ENCODE peak calls at places on chromosomes 2 and 18, in ten cellular contexts. T, A, P, K, I, E, V, Z, F and L are unnamed samples.

GRCh38 chr18:46387426-46388131 is 269.4 kb downstream of the LOXHD1 start:
- DNase-seq in T (no peak), A (no peak), P (no peak), K (no peak), I (no peak), E (no peak), V (no peak), Z (no peak), F (peak), L (no peak)

GRCh38 chr2:173231042-173231441 is 123.6 kb upstream of the CDCA7 start:
- DNase-seq in T (no peak), A (peak), P (no peak), K (no peak), I (no peak), E (no peak), V (no peak), Z (no peak), F (no peak), L (no peak)

GRCh38 chr18:2979871-2980606 is 32.9 kb downstream of the LPIN2 start:
- DNase-seq in T (no peak), A (no peak), P (no peak), K (no peak), I (no peak), E (no peak), V (no peak), Z (no peak), F (no peak), L (no peak)

GRCh38 chr2:58862234-58862633 is 621.1 kb upstream of the FANCL start:
- DNase-seq in T (no peak), A (no peak), P (no peak), K (no peak), I (no peak), E (no peak), V (no peak), Z (no peak), F (no peak), L (no peak)

GRCh38 chr2:196503398-196503797 is 136.1 kb upstream of the CCDC150 start:
- DNase-seq in T (no peak), A (no peak), P (no peak), K (no peak), I (no peak), E (no peak), V (no peak), Z (no peak), F (no peak), L (no peak)

GRCh38 chr2:43224571-43225092 is 1.8 kb downstream of the ZFP36L2 start:
- DNase-seq in T (peak), A (peak), P (peak), K (peak), I (peak), E (no peak), V (peak), Z (peak), F (no peak), L (no peak)

GRCh38 chr2:240630771-240631560 is 5.7 kb downstream of the GPR35 start:
- DNase-seq in T (no peak), A (peak), P (no peak), K (no peak), I (no peak), E (no peak), V (no peak), Z (no peak), F (no peak), L (no peak)

GRCh38 chr18:7116832-7117389 is 686 bp downstream of the LAMA1 start:
- DNase-seq in T (no peak), A (no peak), P (no peak), K (peak), I (no peak), E (no peak), V (peak), Z (peak), F (no peak), L (peak)

GRCh38 chr2:226158229-226158628 is 641.4 kb downstream of the IRS1 start:
- DNase-seq in T (no peak), A (no peak), P (no peak), K (no peak), I (no peak), E (no peak), V (no peak), Z (no peak), F (no peak), L (no peak)

GRCh38 chr18:2302628-2303516 is 268.4 kb downstream of the METTL4 start:
- DNase-seq in T (no peak), A (no peak), P (no peak), K (no peak), I (no peak), E (no peak), V (no peak), Z (peak), F (peak), L (no peak)

GRCh38 chr2:219709261-219709867 is 81.9 kb downstream of the SLC4A3 start:
- DNase-seq in T (no peak), A (no peak), P (no peak), K (no peak), I (no peak), E (peak), V (no peak), Z (no peak), F (no peak), L (no peak)

GRCh38 chr2:204026294-204026693 is 89.7 kb downstream of the ICOS start:
- DNase-seq in T (no peak), A (no peak), P (no peak), K (no peak), I (no peak), E (no peak), V (no peak), Z (no peak), F (no peak), L (no peak)

GRCh38 chr18:4068552-4069158 is 386.5 kb downstream of the DLGAP1 start:
- DNase-seq in T (peak), A (no peak), P (no peak), K (peak), I (no peak), E (no peak), V (peak), Z (peak), F (peak), L (peak)

GRCh38 chr18:77054606-77055428 is 77.8 kb downstream of the MBP start:
- DNase-seq in T (peak), A (peak), P (peak), K (peak), I (peak), E (peak), V (peak), Z (peak), F (no peak), L (peak)

GRCh38 chr2:73917296-73917695 is 9.4 kb upstream of the DGUOK start:
- DNase-seq in T (no peak), A (no peak), P (no peak), K (no peak), I (no peak), E (no peak), V (no peak), Z (no peak), F (no peak), L (no peak)

GRCh38 chr18:63979409-63979908 is 9.6 kb downstream of the SERPINB8 start:
- DNase-seq in T (peak), A (no peak), P (no peak), K (peak), I (peak), E (peak), V (peak), Z (peak), F (peak), L (peak)

GRCh38 chr18:29749699-29750098 is 1292.8 kb downstream of the DSC3 start:
- DNase-seq in T (no peak), A (no peak), P (no peak), K (no peak), I (no peak), E (no peak), V (no peak), Z (peak), F (no peak), L (no peak)

GRCh38 chr2:120736202-120736954 is 710 bp downstream of the GLI2 start:
- DNase-seq in T (no peak), A (no peak), P (no peak), K (peak), I (no peak), E (peak), V (no peak), Z (no peak), F (no peak), L (peak)

GRCh38 chr2:42961948-42962347 is 169.6 kb upstream of the HAAO start:
- DNase-seq in T (no peak), A (no peak), P (no peak), K (no peak), I (no peak), E (no peak), V (no peak), Z (no peak), F (no peak), L (no peak)

GRCh38 chr2:200483729-200484198 is 26.1 kb downstream of the KCTD18 start:
- DNase-seq in T (peak), A (peak), P (no peak), K (peak), I (no peak), E (no peak), V (peak), Z (peak), F (no peak), L (peak)

GRCh38 chr18:79401494-79402208 is 5.9 kb downstream of the NFATC1 start:
- DNase-seq in T (no peak), A (peak), P (peak), K (no peak), I (no peak), E (no peak), V (no peak), Z (no peak), F (no peak), L (no peak)

GRCh38 chr2:18623782-18624181 is 34.4 kb upstream of the NT5C1B start:
- DNase-seq in T (no peak), A (no peak), P (no peak), K (no peak), I (no peak), E (no peak), V (no peak), Z (peak), F (peak), L (no peak)

GRCh38 chr18:23824704-23825103 is 135.5 kb downstream of the LAMA3 start:
- DNase-seq in T (no peak), A (no peak), P (no peak), K (no peak), I (no peak), E (no peak), V (no peak), Z (peak), F (no peak), L (no peak)

GRCh38 chr2:152491139-152491472 is 156.1 kb downstream of the FMNL2 start:
- DNase-seq in T (no peak), A (no peak), P (peak), K (peak), I (no peak), E (peak), V (no peak), Z (no peak), F (no peak), L (no peak)

GRCh38 chr2:79529636-79530035 is 16.8 kb downstream of the CTNNA2 start:
- DNase-seq in T (no peak), A (no peak), P (no peak), K (no peak), I (no peak), E (no peak), V (no peak), Z (no peak), F (no peak), L (no peak)

GRCh38 chr2:79530443-79530842 is 17.6 kb downstream of the CTNNA2 start:
- DNase-seq in T (no peak), A (no peak), P (no peak), K (no peak), I (no peak), E (no peak), V (peak), Z (no peak), F (no peak), L (no peak)
- TF ChIP-seq CTCF in T (peak), A (no peak), P (no peak), K (peak), I (no peak), E (no peak), V (peak), Z (no peak), F (peak), L (peak)

GRCh38 chr2:164843346-164843841 is 1.8 kb upstream of the COBLL1 start:
- DNase-seq in T (no peak), A (no peak), P (no peak), K (no peak), I (no peak), E (no peak), V (no peak), Z (no peak), F (no peak), L (no peak)

GRCh38 chr2:164842624-164842966 is 972 bp upstream of the COBLL1 start:
- DNase-seq in T (no peak), A (no peak), P (no peak), K (no peak), I (no peak), E (no peak), V (no peak), Z (no peak), F (no peak), L (no peak)

GRCh38 chr2:164840930-164841718 is 499 bp downstream of the COBLL1 start:
- DNase-seq in T (peak), A (peak), P (peak), K (peak), I (no peak), E (peak), V (peak), Z (peak), F (no peak), L (peak)

GRCh38 chr2:164840458-164840929 is 1.1 kb downstream of the COBLL1 start:
- DNase-seq in T (no peak), A (peak), P (peak), K (no peak), I (no peak), E (peak), V (peak), Z (peak), F (no peak), L (peak)

GRCh38 chr2:164841719-164842623 is at the start of gene COBLL1:
- DNase-seq in T (peak), A (peak), P (peak), K (peak), I (no peak), E (peak), V (peak), Z (peak), F (no peak), L (peak)
- TF ChIP-seq CTCF in T (peak), A (peak), P (peak), K (peak), I (peak), E (peak), V (peak), Z (peak), F (peak), L (peak)

DNA sequence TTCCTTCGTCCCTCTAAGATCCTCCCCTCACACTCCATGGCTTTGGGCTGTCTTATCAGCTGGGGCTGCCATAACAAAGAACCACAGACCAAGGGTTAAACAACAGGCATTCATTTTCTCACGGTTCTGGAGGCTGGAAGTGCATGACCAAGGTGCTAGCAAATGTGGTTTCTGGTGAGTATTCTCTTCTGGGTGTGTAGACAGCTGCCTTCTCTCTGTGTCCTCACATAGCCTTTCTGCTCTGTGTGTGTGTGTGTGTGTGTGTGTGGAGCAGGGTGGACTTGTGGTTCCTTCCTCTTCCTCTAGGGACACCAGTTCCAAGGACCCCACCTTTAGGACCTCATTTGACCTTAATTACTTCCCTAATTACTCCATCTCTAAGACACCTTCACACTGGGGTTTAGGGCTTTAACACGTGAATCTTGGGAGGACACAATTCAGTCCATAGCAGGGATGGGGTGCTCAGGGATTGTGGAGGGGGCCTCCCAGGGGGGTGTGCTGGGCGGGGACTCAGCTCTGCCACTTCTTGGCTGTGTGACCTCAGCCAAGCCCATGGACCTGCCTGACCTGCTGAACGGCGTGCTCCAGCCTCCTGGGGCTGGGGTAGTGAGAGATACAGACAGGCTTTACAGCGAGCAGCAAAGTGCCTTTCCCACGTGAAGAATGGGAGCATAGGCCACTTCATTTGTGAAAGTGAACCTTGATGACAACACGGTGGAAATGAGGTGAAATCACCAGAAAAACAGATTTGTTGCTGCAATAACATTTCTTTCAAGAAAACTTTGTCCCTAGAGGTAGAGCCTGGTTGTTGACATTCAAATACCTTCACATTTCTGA is 38.1 kb downstream of the ACKR3 start:
- DNase-seq in T (no peak), A (peak), P (no peak), K (no peak), I (no peak), E (no peak), V (no peak), Z (peak), F (no peak), L (no peak)
- TF ChIP-seq CTCF in T (peak), A (no peak), P (peak), K (peak), I (no peak), E (no peak), V (no peak), Z (peak), F (no peak), L (peak)

GRCh38 chr2:109136542-109136941 is 7.5 kb downstream of the SH3RF3 start:
- DNase-seq in T (no peak), A (no peak), P (no peak), K (no peak), I (no peak), E (no peak), V (no peak), Z (no peak), F (no peak), L (no peak)

GRCh38 chr2:109139002-109139401 is 10.0 kb downstream of the SH3RF3 start:
- DNase-seq in T (no peak), A (no peak), P (no peak), K (no peak), I (no peak), E (no peak), V (no peak), Z (no peak), F (no peak), L (no peak)

GRCh38 chr2:109139844-109140396 is 10.9 kb downstream of the SH3RF3 start:
- DNase-seq in T (no peak), A (no peak), P (no peak), K (no peak), I (no peak), E (no peak), V (no peak), Z (no peak), F (no peak), L (no peak)

GRCh38 chr2:109137616-109138015 is 8.6 kb downstream of the SH3RF3 start:
- DNase-seq in T (no peak), A (no peak), P (no peak), K (no peak), I (no peak), E (no peak), V (no peak), Z (no peak), F (no peak), L (no peak)

DNA sequence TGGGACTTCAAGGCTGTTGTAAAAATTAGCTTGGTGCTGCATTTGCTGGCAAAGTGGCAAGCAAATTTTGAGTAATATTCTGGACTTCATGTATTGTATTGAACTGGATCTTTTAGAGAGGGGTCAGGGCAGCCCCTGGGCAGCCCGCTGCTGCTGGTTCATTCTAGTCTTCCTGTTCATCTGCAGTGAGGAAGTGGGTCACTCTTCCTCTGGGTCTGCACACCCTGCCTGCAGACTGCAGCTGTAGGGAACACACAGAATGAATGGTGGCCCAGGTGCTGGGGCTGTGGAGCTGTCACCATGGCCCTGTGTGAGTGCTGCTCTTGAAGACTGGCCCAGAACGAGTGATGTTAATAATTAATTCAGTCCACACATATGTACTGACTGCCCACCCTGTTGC is 9.4 kb downstream of the SH3RF3 start:
- DNase-seq in T (no peak), A (no peak), P (no peak), K (no peak), I (no peak), E (no peak), V (no peak), Z (no peak), F (no peak), L (no peak)
- TF ChIP-seq CTCF in T (no peak), A (no peak), P (no peak), K (no peak), I (no peak), E (no peak), V (no peak), Z (no peak), F (no peak), L (no peak)

GRCh38 chr2:38446418-38446817 is 69.3 kb upstream of the ATL2 start:
- DNase-seq in T (no peak), A (no peak), P (no peak), K (no peak), I (no peak), E (no peak), V (no peak), Z (no peak), F (no peak), L (no peak)
- TF ChIP-seq CTCF in T (no peak), A (peak), P (peak), K (no peak), I (no peak), E (peak), V (no peak), Z (no peak), F (no peak), L (peak)

DNA sequence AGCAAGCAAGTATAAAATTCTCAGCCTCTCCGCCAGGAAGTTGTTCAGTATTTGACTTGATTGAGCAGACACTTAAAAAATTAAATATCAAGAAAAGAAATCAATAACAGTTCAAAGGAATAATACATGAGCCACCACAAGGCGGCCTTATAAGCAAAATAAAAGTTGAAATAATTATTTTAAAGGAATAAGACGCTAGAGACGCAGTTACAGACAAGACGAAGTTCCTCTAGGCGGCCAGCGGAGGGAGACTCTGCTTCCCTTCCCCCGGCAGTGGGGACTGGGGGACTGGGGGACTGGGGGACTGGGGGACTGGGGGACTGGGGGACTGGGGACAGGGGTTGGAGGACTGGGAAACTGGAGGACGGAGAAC is 524 bp downstream of the CCDC178 start:
- DNase-seq in T (peak), A (no peak), P (peak), K (peak), I (no peak), E (peak), V (peak), Z (peak), F (peak), L (peak)
- TF ChIP-seq CTCF in T (peak), A (peak), P (peak), K (peak), I (no peak), E (peak), V (peak), Z (peak), F (peak), L (peak)

DNA sequence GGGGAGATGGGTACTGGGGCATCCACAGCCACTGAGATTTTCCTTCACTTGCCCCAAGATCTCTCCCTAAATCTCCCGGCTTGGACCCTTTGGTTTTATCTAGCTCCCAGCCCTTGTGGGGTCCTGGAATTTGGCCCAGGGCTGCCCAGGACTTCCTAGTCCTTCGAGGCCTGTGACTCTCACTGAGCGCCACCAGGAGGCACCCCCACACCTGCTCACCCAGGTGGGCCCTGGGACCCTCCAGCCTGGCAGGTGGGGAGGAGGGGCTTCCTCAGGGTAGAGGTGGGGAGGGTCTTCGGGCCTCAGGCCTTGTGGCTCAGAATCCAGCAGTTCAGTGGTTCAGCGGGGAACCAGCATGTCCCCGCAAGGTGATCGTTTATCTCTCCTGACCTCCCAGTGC is 11.9 kb upstream of the PRSS56 start:
- DNase-seq in T (no peak), A (no peak), P (no peak), K (no peak), I (no peak), E (no peak), V (no peak), Z (no peak), F (no peak), L (no peak)
- TF ChIP-seq CTCF in T (no peak), A (no peak), P (no peak), K (no peak), I (no peak), E (no peak), V (no peak), Z (no peak), F (no peak), L (no peak)

DNA sequence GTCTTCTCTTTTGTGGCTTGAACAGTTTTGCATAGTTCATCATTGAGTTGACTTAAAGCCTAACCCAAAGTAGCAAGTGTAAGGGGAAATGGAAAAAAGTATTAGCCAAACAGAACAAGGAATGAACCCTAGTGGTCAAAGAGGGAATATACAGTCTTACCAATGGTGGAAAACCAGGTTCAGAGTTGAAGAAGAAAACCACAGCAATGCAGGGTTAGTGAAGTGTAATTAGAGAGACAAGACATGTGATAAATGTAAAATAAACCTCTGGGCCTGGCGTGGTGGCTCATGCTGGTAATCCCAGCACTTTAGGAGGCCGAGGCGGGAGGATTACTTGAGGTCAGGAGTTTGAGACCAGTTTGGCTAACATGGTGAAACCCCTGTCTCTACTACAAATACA is 2.4 kb downstream of the TTN start:
- DNase-seq in T (peak), A (no peak), P (no peak), K (no peak), I (no peak), E (no peak), V (no peak), Z (peak), F (no peak), L (no peak)
- TF ChIP-seq CTCF in T (peak), A (peak), P (peak), K (peak), I (peak), E (peak), V (peak), Z (no peak), F (peak), L (peak)